ENCODE peak calls at places on chromosomes 3 and 15, in six cellular contexts. One of them, this sample, is unnamed.

GRCh38 chr3:63193647-63194046 is 84.5 kb upstream of the SYNPR start:
- ATAC-seq in GM12878: no peak
- ATAC-seq in K562: no peak
- ATAC-seq in upper lobe of left lung: no peak
- ATAC-seq in HepG2: no peak
- ATAC-seq in HCT116: peak
- ATAC-seq in this sample: no peak

GRCh38 chr3:172333692-172334457 is 114.4 kb downstream of the GHSR start:
- ATAC-seq in GM12878: no peak
- ATAC-seq in K562: no peak
- ATAC-seq in upper lobe of left lung: no peak
- ATAC-seq in HepG2: no peak
- ATAC-seq in HCT116: no peak
- ATAC-seq in this sample: no peak

GRCh38 chr3:123068227-123069020 is 1.6 kb downstream of the PDIA5 start:
- ATAC-seq in GM12878: no peak
- ATAC-seq in K562: peak
- ATAC-seq in upper lobe of left lung: no peak
- ATAC-seq in HepG2: peak
- ATAC-seq in HCT116: peak
- ATAC-seq in this sample: no peak

GRCh38 chr3:169171739-169172138 is 491.8 kb downstream of the MECOM start:
- ATAC-seq in GM12878: no peak
- ATAC-seq in K562: no peak
- ATAC-seq in upper lobe of left lung: no peak
- ATAC-seq in HepG2: no peak
- ATAC-seq in HCT116: no peak
- ATAC-seq in this sample: no peak

GRCh38 chr15:57377478-57377847 is 1.2 kb downstream of the CGNL1 start:
- ATAC-seq in GM12878: no peak
- ATAC-seq in K562: no peak
- ATAC-seq in upper lobe of left lung: no peak
- ATAC-seq in HepG2: peak
- ATAC-seq in HCT116: peak
- ATAC-seq in this sample: no peak

GRCh38 chr3:66276705-66277274 is 56.0 kb downstream of the SLC25A26 start:
- ATAC-seq in GM12878: peak
- ATAC-seq in K562: peak
- ATAC-seq in upper lobe of left lung: no peak
- ATAC-seq in HepG2: peak
- ATAC-seq in HCT116: peak
- ATAC-seq in this sample: no peak

GRCh38 chr15:98778960-98779359 is 130.6 kb downstream of the IGF1R start:
- ATAC-seq in GM12878: no peak
- ATAC-seq in K562: no peak
- ATAC-seq in upper lobe of left lung: no peak
- ATAC-seq in HepG2: no peak
- ATAC-seq in HCT116: no peak
- ATAC-seq in this sample: no peak

GRCh38 chr3:55624238-55624637 is 137.1 kb upstream of the WNT5A start:
- ATAC-seq in GM12878: peak
- ATAC-seq in K562: no peak
- ATAC-seq in upper lobe of left lung: peak
- ATAC-seq in HepG2: no peak
- ATAC-seq in HCT116: no peak
- ATAC-seq in this sample: no peak

GRCh38 chr3:140180603-140181002 is 245.6 kb downstream of the CLSTN2 start:
- ATAC-seq in GM12878: peak
- ATAC-seq in K562: no peak
- ATAC-seq in upper lobe of left lung: peak
- ATAC-seq in HepG2: no peak
- ATAC-seq in HCT116: no peak
- ATAC-seq in this sample: no peak

GRCh38 chr3:50584391-50584790 is 15.1 kb downstream of the HEMK1 start:
- ATAC-seq in GM12878: no peak
- ATAC-seq in K562: no peak
- ATAC-seq in upper lobe of left lung: no peak
- ATAC-seq in HepG2: no peak
- ATAC-seq in HCT116: no peak
- ATAC-seq in this sample: no peak

GRCh38 chr3:175270199-175270837 is 411.2 kb downstream of the NAALADL2 start:
- ATAC-seq in GM12878: peak
- ATAC-seq in K562: no peak
- ATAC-seq in upper lobe of left lung: no peak
- ATAC-seq in HepG2: no peak
- ATAC-seq in HCT116: no peak
- ATAC-seq in this sample: no peak

GRCh38 chr3:71875461-71875947 is 90.6 kb upstream of the PROK2 start:
- ATAC-seq in GM12878: peak
- ATAC-seq in K562: peak
- ATAC-seq in upper lobe of left lung: peak
- ATAC-seq in HepG2: peak
- ATAC-seq in HCT116: peak
- ATAC-seq in this sample: peak

GRCh38 chr3:32646761-32647160 is 38.2 kb upstream of the CNOT10 start:
- ATAC-seq in GM12878: no peak
- ATAC-seq in K562: no peak
- ATAC-seq in upper lobe of left lung: no peak
- ATAC-seq in HepG2: no peak
- ATAC-seq in HCT116: no peak
- ATAC-seq in this sample: no peak

GRCh38 chr3:161558256-161558655 is 61.6 kb downstream of the OTOL1 start:
- ATAC-seq in GM12878: peak
- ATAC-seq in K562: no peak
- ATAC-seq in upper lobe of left lung: no peak
- ATAC-seq in HepG2: peak
- ATAC-seq in HCT116: no peak
- ATAC-seq in this sample: no peak

GRCh38 chr3:3666664-3667063 is 132.6 kb upstream of the LRRN1 start:
- ATAC-seq in GM12878: peak
- ATAC-seq in K562: no peak
- ATAC-seq in upper lobe of left lung: no peak
- ATAC-seq in HepG2: no peak
- ATAC-seq in HCT116: no peak
- ATAC-seq in this sample: no peak

GRCh38 chr15:93941687-93942086 is 289.7 kb upstream of the MCTP2 start:
- ATAC-seq in GM12878: no peak
- ATAC-seq in K562: no peak
- ATAC-seq in upper lobe of left lung: no peak
- ATAC-seq in HepG2: no peak
- ATAC-seq in HCT116: no peak
- ATAC-seq in this sample: no peak

GRCh38 chr3:30440147-30440604 is 166.2 kb upstream of the TGFBR2 start:
- ATAC-seq in GM12878: no peak
- ATAC-seq in K562: no peak
- ATAC-seq in upper lobe of left lung: no peak
- ATAC-seq in HepG2: peak
- ATAC-seq in HCT116: no peak
- ATAC-seq in this sample: no peak

GRCh38 chr3:111819912-111820311 is 39.2 kb upstream of the PHLDB2 start:
- ATAC-seq in GM12878: no peak
- ATAC-seq in K562: no peak
- ATAC-seq in upper lobe of left lung: no peak
- ATAC-seq in HepG2: no peak
- ATAC-seq in HCT116: no peak
- ATAC-seq in this sample: no peak

GRCh38 chr15:75202251-75203016 is 752 bp downstream of the C15orf39 start:
- ATAC-seq in GM12878: peak
- ATAC-seq in K562: peak
- ATAC-seq in upper lobe of left lung: peak
- ATAC-seq in HepG2: peak
- ATAC-seq in HCT116: peak
- ATAC-seq in this sample: peak

GRCh38 chr3:50134367-50134766 is 20.8 kb upstream of the SEMA3F start:
- ATAC-seq in GM12878: no peak
- ATAC-seq in K562: no peak
- ATAC-seq in upper lobe of left lung: no peak
- ATAC-seq in HepG2: no peak
- ATAC-seq in HCT116: no peak
- ATAC-seq in this sample: no peak

GRCh38 chr3:122952509-122952908 is 75.1 kb downstream of the SEMA5B start:
- ATAC-seq in GM12878: peak
- ATAC-seq in K562: no peak
- ATAC-seq in upper lobe of left lung: no peak
- ATAC-seq in HepG2: peak
- ATAC-seq in HCT116: peak
- ATAC-seq in this sample: peak

GRCh38 chr3:47578119-47578630 is 490 bp downstream of the CSPG5 start:
- ATAC-seq in GM12878: peak
- ATAC-seq in K562: peak
- ATAC-seq in upper lobe of left lung: peak
- ATAC-seq in HepG2: peak
- ATAC-seq in HCT116: peak
- ATAC-seq in this sample: peak

GRCh38 chr15:55256281-55257013 is 33.2 kb downstream of the RAB27A start:
- ATAC-seq in GM12878: peak
- ATAC-seq in K562: peak
- ATAC-seq in upper lobe of left lung: no peak
- ATAC-seq in HepG2: no peak
- ATAC-seq in HCT116: no peak
- ATAC-seq in this sample: no peak

GRCh38 chr15:55253580-55253979 is 36.0 kb downstream of the RAB27A start:
- ATAC-seq in GM12878: no peak
- ATAC-seq in K562: no peak
- ATAC-seq in upper lobe of left lung: no peak
- ATAC-seq in HepG2: no peak
- ATAC-seq in HCT116: no peak
- ATAC-seq in this sample: no peak

GRCh38 chr15:55254916-55255679 is 34.5 kb downstream of the RAB27A start:
- ATAC-seq in GM12878: peak
- ATAC-seq in K562: peak
- ATAC-seq in upper lobe of left lung: no peak
- ATAC-seq in HepG2: no peak
- ATAC-seq in HCT116: no peak
- ATAC-seq in this sample: no peak

GRCh38 chr15:55257014-55257670 is 32.5 kb downstream of the RAB27A start:
- ATAC-seq in GM12878: no peak
- ATAC-seq in K562: peak
- ATAC-seq in upper lobe of left lung: no peak
- ATAC-seq in HepG2: no peak
- ATAC-seq in HCT116: no peak
- ATAC-seq in this sample: no peak

DNA sequence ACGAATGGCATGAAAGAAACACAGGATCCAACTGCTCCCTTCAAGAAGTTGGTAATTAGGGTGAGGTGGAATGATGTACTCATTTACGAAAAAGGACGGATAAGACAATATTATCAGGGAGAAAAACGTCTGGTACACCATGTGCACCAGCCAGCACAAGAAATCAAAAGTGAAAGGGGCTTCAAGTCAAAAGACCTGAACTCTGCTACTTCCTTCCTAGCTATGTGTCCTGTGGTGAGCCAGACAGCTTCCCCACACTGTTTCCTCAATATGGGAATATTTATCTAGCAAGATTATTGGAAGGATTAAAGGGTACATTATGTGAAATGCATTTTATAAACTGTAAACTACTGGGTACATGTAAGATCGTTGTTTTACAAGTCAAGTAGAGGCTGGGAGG is 33.9 kb downstream of the RAB27A start:
- ATAC-seq in GM12878: peak
- ATAC-seq in K562: peak
- ATAC-seq in upper lobe of left lung: no peak
- ATAC-seq in HepG2: no peak
- ATAC-seq in HCT116: no peak
- ATAC-seq in this sample: no peak
- H3K4me3 ChIP-seq in GM12878: peak
- H3K4me3 ChIP-seq in K562: no peak
- H3K4me3 ChIP-seq in upper lobe of left lung: peak
- H3K4me3 ChIP-seq in HepG2: no peak
- H3K4me3 ChIP-seq in HCT116: no peak
- H3K4me3 ChIP-seq in this sample: no peak

GRCh38 chr15:92306662-92307061 is 87.0 kb upstream of the ST8SIA2 start:
- ATAC-seq in GM12878: no peak
- ATAC-seq in K562: peak
- ATAC-seq in upper lobe of left lung: no peak
- ATAC-seq in HepG2: no peak
- ATAC-seq in HCT116: peak
- ATAC-seq in this sample: no peak
- TF ChIP-seq POLR2AphosphoS5 in GM12878: no peak
- TF ChIP-seq POLR2AphosphoS5 in K562: no peak
- TF ChIP-seq POLR2AphosphoS5 in upper lobe of left lung: no peak
- TF ChIP-seq POLR2AphosphoS5 in HepG2: no peak
- TF ChIP-seq POLR2AphosphoS5 in HCT116: no peak
- TF ChIP-seq POLR2AphosphoS5 in this sample: no peak

GRCh38 chr15:65816441-65816840 is 24.3 kb upstream of the DENND4A start:
- ATAC-seq in GM12878: no peak
- ATAC-seq in K562: no peak
- ATAC-seq in upper lobe of left lung: no peak
- ATAC-seq in HepG2: no peak
- ATAC-seq in HCT116: no peak
- ATAC-seq in this sample: no peak

GRCh38 chr15:65818927-65819562 is 27.0 kb upstream of the DENND4A start:
- ATAC-seq in GM12878: peak
- ATAC-seq in K562: peak
- ATAC-seq in upper lobe of left lung: peak
- ATAC-seq in HepG2: no peak
- ATAC-seq in HCT116: no peak
- ATAC-seq in this sample: no peak

GRCh38 chr15:65824031-65824743 is 32.1 kb upstream of the DENND4A start:
- ATAC-seq in GM12878: peak
- ATAC-seq in K562: peak
- ATAC-seq in upper lobe of left lung: peak
- ATAC-seq in HepG2: peak
- ATAC-seq in HCT116: peak
- ATAC-seq in this sample: peak

GRCh38 chr15:65821070-65821469 is 29.0 kb upstream of the DENND4A start:
- ATAC-seq in GM12878: peak
- ATAC-seq in K562: no peak
- ATAC-seq in upper lobe of left lung: no peak
- ATAC-seq in HepG2: no peak
- ATAC-seq in HCT116: no peak
- ATAC-seq in this sample: no peak

DNA sequence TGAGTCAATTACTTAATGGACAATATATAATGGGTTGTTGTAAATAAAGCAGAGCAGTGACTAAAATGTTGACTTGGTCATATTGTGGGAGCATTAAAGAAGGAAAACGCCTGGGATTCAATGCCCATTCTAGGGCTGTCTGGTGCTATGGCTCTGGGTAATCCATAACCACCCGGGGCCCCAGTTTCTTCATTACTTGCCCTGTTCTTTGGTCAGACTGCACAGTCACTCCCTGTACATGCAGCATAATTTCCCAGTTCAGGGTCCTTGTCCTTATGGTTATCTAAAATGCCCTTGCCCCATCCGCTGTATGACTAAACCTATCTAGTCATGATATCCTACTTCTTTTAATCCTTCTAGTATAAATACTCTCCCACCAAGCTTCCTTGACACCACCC is 27.5 kb upstream of the DENND4A start:
- ATAC-seq in GM12878: peak
- ATAC-seq in K562: peak
- ATAC-seq in upper lobe of left lung: no peak
- ATAC-seq in HepG2: peak
- ATAC-seq in HCT116: no peak
- ATAC-seq in this sample: no peak
- TF ChIP-seq POLR2A in GM12878: no peak
- TF ChIP-seq POLR2A in K562: no peak
- TF ChIP-seq POLR2A in upper lobe of left lung: no peak
- TF ChIP-seq POLR2A in HepG2: no peak
- TF ChIP-seq POLR2A in HCT116: no peak
- TF ChIP-seq POLR2A in this sample: no peak

GRCh38 chr3:27719306-27720003 is 2.7 kb downstream of the EOMES start:
- ATAC-seq in GM12878: no peak
- ATAC-seq in K562: no peak
- ATAC-seq in upper lobe of left lung: no peak
- ATAC-seq in HepG2: no peak
- ATAC-seq in HCT116: no peak
- ATAC-seq in this sample: no peak
- H3K4me3 ChIP-seq in GM12878: no peak
- H3K4me3 ChIP-seq in K562: no peak
- H3K4me3 ChIP-seq in upper lobe of left lung: no peak
- H3K4me3 ChIP-seq in HepG2: no peak
- H3K4me3 ChIP-seq in HCT116: no peak
- H3K4me3 ChIP-seq in this sample: no peak

This sample was measured in gastroesophageal sphincter.